ENCODE peak calls at places on chromosomes 3 and 15, in five cellular contexts. K is hepatocyte; I is astrocyte of the spinal cord; B is A549; O is Jurkat, Clone E6-1. S is an unnamed sample.

GRCh38 chr3:174955513-174956001 is 96.4 kb downstream of the NAALADL2 start:
- DNase-seq in K (peak; percentile 28), I (peak; percentile 41), B (peak; percentile 70), O (no peak), S (no peak)

GRCh38 chr3:170953229-170953628 is 44.8 kb upstream of the EIF5A2 start:
- DNase-seq in K (no peak), I (no peak), B (no peak), O (no peak), S (no peak)

GRCh38 chr15:27412413-27412812 is 441.4 kb downstream of the GABRG3 start:
- DNase-seq in K (peak; percentile 10), I (peak; percentile 23), B (peak; percentile 20), O (no peak), S (no peak)

GRCh38 chr3:119819806-119820205 is 37.9 kb downstream of the NR1I2 start:
- DNase-seq in K (no peak), I (no peak), B (no peak), O (no peak), S (no peak)

GRCh38 chr3:192642651-192643050 is 84.7 kb downstream of the FGF12 start:
- DNase-seq in K (no peak), I (no peak), B (no peak), O (no peak), S (no peak)

GRCh38 chr3:100089802-100090668 is 24.3 kb downstream of the FILIP1L start:
- DNase-seq in K (peak; percentile 65), I (peak; percentile 54), B (peak; percentile 49), O (no peak), S (peak; percentile 57)

GRCh38 chr3:42493126-42493797 is 9.2 kb upstream of the VIPR1 start:
- DNase-seq in K (no peak), I (no peak), B (no peak), O (no peak), S (no peak)

GRCh38 chr3:160372780-160373179 is 26.2 kb downstream of the IFT80 start:
- DNase-seq in K (no peak), I (peak; percentile 36), B (peak; percentile 21), O (no peak), S (no peak)

GRCh38 chr3:15198686-15199085 is 7.4 kb upstream of the CAPN7 start:
- DNase-seq in K (no peak), I (no peak), B (no peak), O (no peak), S (no peak)

GRCh38 chr3:8458235-8458634 is 43.4 kb upstream of the LMCD1 start:
- DNase-seq in K (no peak), I (no peak), B (no peak), O (no peak), S (no peak)

GRCh38 chr15:29784413-29784812 is 37.9 kb downstream of the TJP1 start:
- DNase-seq in K (no peak), I (peak; percentile 35), B (no peak), O (no peak), S (no peak)

GRCh38 chr3:181454451-181455027 is 257.2 kb upstream of the SOX2 start:
- DNase-seq in K (no peak), I (no peak), B (no peak), O (no peak), S (no peak)

GRCh38 chr3:71262368-71263265 is 320.9 kb downstream of the FOXP1 start:
- DNase-seq in K (no peak), I (no peak), B (no peak), O (no peak), S (no peak)

GRCh38 chr3:102573483-102574028 is 138.7 kb downstream of the ZPLD1 start:
- DNase-seq in K (no peak), I (no peak), B (no peak), O (no peak), S (no peak)

GRCh38 chr15:39118510-39118909 is 462.4 kb upstream of the THBS1 start:
- DNase-seq in K (no peak), I (peak; percentile 86), B (no peak), O (no peak), S (no peak)

GRCh38 chr3:39127907-39128303 is 20.4 kb downstream of the TTC21A start:
- DNase-seq in K (no peak), I (no peak), B (no peak), O (peak; percentile 52), S (peak; percentile 61)

GRCh38 chr15:58407366-58407765 is 24.4 kb upstream of the LIPC start:
- DNase-seq in K (no peak), I (no peak), B (no peak), O (no peak), S (no peak)
- H3K4me3 ChIP-seq in K (no peak overlapping the region), I (no peak overlapping the region), B (no peak overlapping the region), O (no peak overlapping the region), S (no peak overlapping the region)

GRCh38 chr3:106881177-106881576 is 496.1 kb upstream of the CCDC54 start:
- DNase-seq in K (no peak), I (no peak), B (no peak), O (peak; percentile 95), S (no peak)
- H3K4me3 ChIP-seq in K (no peak overlapping the region), I (no peak overlapping the region), B (no peak overlapping the region), O (no peak overlapping the region), S (no peak overlapping the region)

GRCh38 chr3:179036626-179037300 is 34.8 kb downstream of the ZMAT3 start:
- DNase-seq in K (no peak), I (no peak), B (no peak), O (no peak), S (no peak)

GRCh38 chr3:179038216-179038898 is 33.3 kb downstream of the ZMAT3 start:
- DNase-seq in K (no peak), I (no peak), B (no peak), O (no peak), S (no peak)

GRCh38 chr3:179036226-179036625 is 35.4 kb downstream of the ZMAT3 start:
- DNase-seq in K (no peak), I (no peak), B (no peak), O (no peak), S (no peak)

GRCh38 chr3:179035232-179035631 is 36.4 kb downstream of the ZMAT3 start:
- DNase-seq in K (no peak), I (no peak), B (no peak), O (no peak), S (no peak)

DNA sequence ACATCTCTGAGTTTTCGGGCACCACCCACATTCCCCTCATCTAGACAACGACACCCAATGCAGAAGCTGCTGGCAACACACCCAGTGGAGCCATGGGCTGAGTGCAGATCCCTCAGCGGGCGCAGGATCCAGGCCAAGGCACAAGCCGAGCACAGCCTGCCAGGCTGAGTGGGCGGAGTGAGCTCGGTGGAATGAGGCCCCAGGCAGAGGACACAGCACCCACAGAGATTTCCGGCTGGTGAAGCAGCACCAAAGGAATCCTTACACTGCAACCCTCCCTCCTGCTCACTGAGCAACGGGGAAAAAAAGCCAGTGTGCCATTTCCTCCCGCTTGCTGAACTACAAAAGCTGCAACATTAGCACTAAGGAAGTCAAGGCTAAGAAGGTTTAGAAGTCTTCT is 34.2 kb downstream of the ZMAT3 start:
- DNase-seq in K (peak; percentile 39), I (peak; percentile 85), B (no peak), O (peak; percentile 94), S (peak; percentile 68)
- H3K4me3 ChIP-seq in K (no peak overlapping the region), I (no peak overlapping the region), B (no peak overlapping the region), O (peak overlapping the region; percentile 41), S (peak overlapping the region; percentile 42)

GRCh38 chr15:101293122-101293521 is 1.9 kb downstream of the SNRPA1 start:
- DNase-seq in K (no peak), I (no peak), B (no peak), O (no peak), S (no peak)
- H3K4me3 ChIP-seq in K (peak overlapping the region; percentile 79), I (peak overlapping the region; percentile 95), B (peak overlapping the region; percentile 95), O (peak overlapping the region; percentile 64), S (peak overlapping the region; percentile 98)